ENCODE peak calls at places on chromosomes 4 and X, in four cellular contexts. H, L, I and C are unnamed samples.

GRCh38 chrX:151710457-151710856 is 5.4 kb upstream of the FATE1 start:
- DNase-seq in H (no peak), L (no peak), I (peak; percentile 56), C (no peak)

GRCh38 chr4:41883988-41884737 is 51.1 kb upstream of the TMEM33 start:
- DNase-seq in H (no peak), L (no peak), I (no peak), C (no peak)

GRCh38 chrX:53186363-53186762 is 38.6 kb downstream of the KDM5C start:
- DNase-seq in H (peak; percentile 52), L (no peak), I (no peak), C (peak; percentile 27)

GRCh38 chr4:16027626-16028025 is 56.2 kb downstream of the PROM1 start:
- DNase-seq in H (no peak), L (no peak), I (no peak), C (no peak)

GRCh38 chr4:145731026-145731425 is 51.1 kb downstream of the C4orf51 start:
- DNase-seq in H (no peak), L (peak; percentile 53), I (no peak), C (no peak)

GRCh38 chrX:64152857-64153256 is 52.7 kb downstream of the AMER1 start:
- DNase-seq in H (no peak), L (no peak), I (no peak), C (no peak)

GRCh38 chrX:129696463-129697155 is 41.9 kb upstream of the APLN start:
- DNase-seq in H (no peak), L (no peak), I (no peak), C (no peak)

GRCh38 chr4:137531951-137532868 is at the start of gene PCDH18:
- DNase-seq in H (peak; percentile 31), L (no peak), I (peak; percentile 90), C (peak; percentile 1)

GRCh38 chr4:139919513-139919912 is 234.5 kb downstream of the MAML3 start:
- DNase-seq in H (no peak), L (no peak), I (no peak), C (no peak)

GRCh38 chr4:5685296-5685695 is 23.1 kb downstream of the EVC2 start:
- DNase-seq in H (no peak), L (no peak), I (peak; percentile 9), C (no peak)

GRCh38 chr4:83178029-83178428 is 63.5 kb upstream of the PLAC8 start:
- DNase-seq in H (no peak), L (no peak), I (no peak), C (no peak)

GRCh38 chr4:12965334-12965733 is 518.8 kb downstream of the RAB28 start:
- DNase-seq in H (no peak), L (no peak), I (no peak), C (no peak)

GRCh38 chr4:89056292-89056952 is 563 bp downstream of the FAM13A start:
- DNase-seq in H (no peak), L (no peak), I (no peak), C (no peak)

GRCh38 chr4:152166567-152166966 is 369.3 kb downstream of the FBXW7 start:
- DNase-seq in H (peak; percentile 19), L (no peak), I (no peak), C (no peak)

GRCh38 chrX:103488332-103488731 is 31.0 kb downstream of the RAB40A start:
- DNase-seq in H (no peak), L (no peak), I (no peak), C (no peak)

GRCh38 chr4:3250956-3251690 is 2.2 kb downstream of the MSANTD1 start:
- DNase-seq in H (peak; percentile 15), L (no peak), I (peak; percentile 36), C (peak; percentile 46)

GRCh38 chr4:10656988-10657387 is 27.6 kb downstream of the CLNK start:
- DNase-seq in H (no peak), L (no peak), I (no peak), C (no peak)

GRCh38 chr4:106041294-106042002 is 146.2 kb downstream of the NPNT start:
- DNase-seq in H (no peak), L (no peak), I (no peak), C (no peak)

GRCh38 chrX:54246866-54247265 is 63.8 kb upstream of the FAM120C start:
- DNase-seq in H (no peak), L (no peak), I (no peak), C (no peak)

GRCh38 chr4:19346636-19347035 is 905.1 kb upstream of the SLIT2 start:
- DNase-seq in H (no peak), L (no peak), I (no peak), C (no peak)

GRCh38 chr4:69323284-69323683 is 43.0 kb downstream of the UGT2B28 start:
- DNase-seq in H (no peak), L (no peak), I (no peak), C (no peak)

GRCh38 chrX:13932416-13932815 is 97.3 kb downstream of the GEMIN8 start:
- DNase-seq in H (no peak), L (no peak), I (no peak), C (no peak)

GRCh38 chrX:24426340-24426913 is 38.7 kb upstream of the PDK3 start:
- DNase-seq in H (no peak), L (no peak), I (no peak), C (no peak)

GRCh38 chr4:185283723-185284122 is 74.3 kb downstream of the SNX25 start:
- DNase-seq in H (no peak), L (no peak), I (no peak), C (no peak)

GRCh38 chrX:40169193-40170086 is 71.7 kb upstream of the BCOR start:
- DNase-seq in H (peak; percentile 89), L (peak; percentile 73), I (peak; percentile 81), C (peak; percentile 92)

GRCh38 chrX:135327299-135327698 is 18.0 kb downstream of the ETDC start:
- DNase-seq in H (no peak), L (no peak), I (no peak), C (no peak)

GRCh38 chr4:15375707-15376106 is 52.1 kb upstream of the C1QTNF7 start:
- DNase-seq in H (no peak), L (no peak), I (no peak), C (no peak)

GRCh38 chrX:92209936-92210335 is 430.8 kb downstream of the PCDH11X start:
- DNase-seq in H (no peak), L (no peak), I (no peak), C (no peak)

GRCh38 chrX:41027388-41027787 is 57.9 kb upstream of the USP9X start:
- DNase-seq in H (no peak), L (no peak), I (no peak), C (no peak)

GRCh38 chr4:179344861-179345260 is 1902.6 kb upstream of the AGA start:
- DNase-seq in H (no peak), L (no peak), I (no peak), C (no peak)